ENCODE peak calls at places on chromosomes 12 and 14, in four cellular contexts. One of them, this sample, is unnamed.

GRCh38 chr12:40911676-40912075 is 219.4 kb downstream of the CNTN1 start:
- DNase-seq in tibial artery: no peak
- DNase-seq in EL: no peak
- DNase-seq in GM13976: no peak
- DNase-seq in this sample: no peak

GRCh38 chr12:120903382-120903817 is 758 bp downstream of the SPPL3 start:
- DNase-seq in EL: peak
- DNase-seq in GM13976: peak
- DNase-seq in tibial artery: peak
- DNase-seq in this sample: peak

GRCh38 chr12:93819048-93819491 is 141.9 kb downstream of the CRADD start:
- DNase-seq in EL: no peak
- DNase-seq in GM13976: no peak
- DNase-seq in tibial artery: peak
- DNase-seq in this sample: peak

GRCh38 chr12:89872922-89873630 is 164.4 kb upstream of the ATP2B1 start:
- DNase-seq in EL: no peak
- DNase-seq in tibial artery: no peak
- DNase-seq in GM13976: no peak
- DNase-seq in this sample: no peak

GRCh38 chr14:83173687-83174086 is 1640.0 kb upstream of the SEL1L start:
- DNase-seq in GM13976: no peak
- DNase-seq in tibial artery: no peak
- DNase-seq in EL: no peak
- DNase-seq in this sample: no peak

GRCh38 chr12:105358789-105359188 is 28.3 kb downstream of the C12orf75 start:
- DNase-seq in tibial artery: no peak
- DNase-seq in GM13976: peak
- DNase-seq in EL: no peak
- DNase-seq in this sample: no peak

GRCh38 chr12:14948672-14949071 is 10.3 kb upstream of the ERP27 start:
- DNase-seq in tibial artery: peak
- DNase-seq in GM13976: peak
- DNase-seq in EL: peak
- DNase-seq in this sample: peak

GRCh38 chr14:77278461-77279230 is 7.6 kb upstream of the NGB start:
- DNase-seq in GM13976: no peak
- DNase-seq in EL: no peak
- DNase-seq in tibial artery: no peak
- DNase-seq in this sample: no peak

GRCh38 chr14:101200008-101200649 is 296.6 kb upstream of the RTL1 start:
- DNase-seq in GM13976: no peak
- DNase-seq in tibial artery: no peak
- DNase-seq in EL: no peak
- DNase-seq in this sample: no peak

GRCh38 chr12:1161197-1161596 is 170.2 kb downstream of the ERC1 start:
- DNase-seq in EL: no peak
- DNase-seq in tibial artery: no peak
- DNase-seq in GM13976: no peak
- DNase-seq in this sample: no peak

GRCh38 chr14:89621009-89621421 is 204.0 kb upstream of the FOXN3 start:
- DNase-seq in GM13976: no peak
- DNase-seq in EL: no peak
- DNase-seq in tibial artery: no peak
- DNase-seq in this sample: no peak

This sample was measured in A172.